ENCODE peak calls at places on chromosomes 11 and 22, in six cellular contexts. M, V, K, G, C and Y are unnamed samples.

GRCh38 chr11:6404341-6405038 is 14.2 kb downstream of the SMPD1 start:
- DNase-seq in C (no peak), M (peak), V (no peak), G (no peak), K (no peak), Y (no peak)

GRCh38 chr11:68870470-68870869 is 28.8 kb upstream of the CPT1A start:
- DNase-seq in C (no peak), K (no peak), V (peak), M (no peak), G (no peak), Y (no peak)

GRCh38 chr22:30390974-30391691 is 3.9 kb upstream of the RNF215 start:
- DNase-seq in G (peak), M (peak), K (peak), C (no peak), V (peak), Y (peak)

GRCh38 chr22:26431151-26431995 is 2.3 kb downstream of the ASPHD2 start:
- DNase-seq in M (no peak), C (no peak), V (peak), G (no peak), K (no peak), Y (no peak)

GRCh38 chr11:68373810-68374501 is 61.6 kb downstream of the LRP5 start:
- DNase-seq in V (peak), G (no peak), M (peak), C (no peak), K (peak), Y (peak)

GRCh38 chr11:13339196-13340153 is 61.9 kb downstream of the BMAL1 start:
- DNase-seq in C (no peak), K (no peak), V (peak), G (peak), M (peak), Y (no peak)

GRCh38 chr11:121366038-121366437 is 73.5 kb downstream of the SC5D start:
- DNase-seq in K (no peak), C (no peak), G (no peak), V (no peak), M (no peak), Y (no peak)

GRCh38 chr22:42369250-42370041 is 62.8 kb downstream of the NFAM1 start:
- DNase-seq in V (peak), M (peak), C (peak), K (peak), G (peak), Y (peak)

GRCh38 chr22:45574069-45574703 is 71.5 kb downstream of the FBLN1 start:
- DNase-seq in M (no peak), K (no peak), V (no peak), G (no peak), C (no peak), Y (no peak)

GRCh38 chr11:4388221-4388620 is 5.3 kb downstream of the TRIM21 start:
- DNase-seq in V (no peak), K (no peak), M (no peak), G (no peak), C (no peak), Y (no peak)

DNA sequence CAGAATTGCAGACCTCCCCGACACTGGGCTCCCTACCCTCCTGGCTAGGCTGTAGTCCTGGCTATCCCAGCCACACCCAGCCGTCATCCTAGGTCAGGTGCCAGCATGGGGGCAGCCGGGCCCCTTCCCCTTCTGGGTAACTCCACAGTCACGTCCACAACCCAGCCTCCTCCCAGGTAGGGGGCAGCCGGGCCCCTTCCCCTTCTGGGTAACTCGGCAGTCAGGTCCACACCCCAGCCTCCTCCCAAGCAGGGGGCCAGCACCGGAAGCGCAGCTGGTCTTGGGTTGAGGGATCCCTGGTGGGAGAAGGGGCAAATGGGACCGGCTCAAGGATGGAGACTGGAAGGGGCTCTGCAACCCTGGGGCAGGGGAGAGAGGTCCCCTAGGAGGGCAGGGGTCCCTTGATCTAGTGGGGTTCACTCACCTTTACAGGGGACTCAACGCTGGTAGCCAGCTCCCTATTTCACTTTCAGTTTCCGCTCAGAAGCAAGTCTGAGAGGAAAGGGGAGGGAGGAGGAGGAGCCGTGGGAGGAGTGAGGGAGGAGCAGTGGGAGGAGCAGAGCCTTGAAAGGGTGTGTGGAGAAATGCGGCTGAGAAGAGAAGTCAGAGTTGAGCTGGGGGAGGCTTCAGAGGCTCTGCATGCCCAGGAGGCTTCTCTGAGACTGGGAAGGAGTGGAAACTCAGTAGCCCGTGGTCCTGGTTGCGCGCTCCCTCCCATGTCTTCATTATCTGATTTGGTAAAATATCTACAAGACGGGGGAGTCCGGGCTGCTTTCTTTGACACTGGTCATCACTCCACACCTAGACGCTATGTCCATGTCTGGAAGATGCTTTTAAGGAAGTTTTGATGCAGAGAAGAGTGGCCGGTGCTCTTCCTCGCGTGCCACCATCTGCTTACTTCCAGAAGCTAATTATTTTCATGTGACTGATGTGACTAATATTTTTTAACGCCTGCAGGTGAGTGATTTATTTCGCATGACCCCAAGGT is at the start of gene TRIM21:
- DNase-seq in G (peak), M (peak), K (peak), V (peak), C (peak), Y (peak)
- TF ChIP-seq CTCF in G (no peak), M (no peak), K (no peak), V (no peak), C (no peak), Y (no peak)

GRCh38 chr22:32680277-32680676 is 121.2 kb upstream of the TIMP3 start:
- DNase-seq in C (no peak), K (no peak), V (no peak), M (no peak), G (no peak), Y (no peak)

GRCh38 chr22:32672542-32672941 is 129.0 kb upstream of the TIMP3 start:
- DNase-seq in C (no peak), K (no peak), M (no peak), V (no peak), G (no peak), Y (no peak)

GRCh38 chr22:32677876-32678275 is 123.6 kb upstream of the TIMP3 start:
- DNase-seq in V (no peak), M (no peak), G (no peak), K (no peak), C (no peak), Y (no peak)

GRCh38 chr22:32676196-32676595 is 125.3 kb upstream of the TIMP3 start:
- DNase-seq in V (no peak), M (no peak), G (no peak), C (no peak), K (peak), Y (no peak)

DNA sequence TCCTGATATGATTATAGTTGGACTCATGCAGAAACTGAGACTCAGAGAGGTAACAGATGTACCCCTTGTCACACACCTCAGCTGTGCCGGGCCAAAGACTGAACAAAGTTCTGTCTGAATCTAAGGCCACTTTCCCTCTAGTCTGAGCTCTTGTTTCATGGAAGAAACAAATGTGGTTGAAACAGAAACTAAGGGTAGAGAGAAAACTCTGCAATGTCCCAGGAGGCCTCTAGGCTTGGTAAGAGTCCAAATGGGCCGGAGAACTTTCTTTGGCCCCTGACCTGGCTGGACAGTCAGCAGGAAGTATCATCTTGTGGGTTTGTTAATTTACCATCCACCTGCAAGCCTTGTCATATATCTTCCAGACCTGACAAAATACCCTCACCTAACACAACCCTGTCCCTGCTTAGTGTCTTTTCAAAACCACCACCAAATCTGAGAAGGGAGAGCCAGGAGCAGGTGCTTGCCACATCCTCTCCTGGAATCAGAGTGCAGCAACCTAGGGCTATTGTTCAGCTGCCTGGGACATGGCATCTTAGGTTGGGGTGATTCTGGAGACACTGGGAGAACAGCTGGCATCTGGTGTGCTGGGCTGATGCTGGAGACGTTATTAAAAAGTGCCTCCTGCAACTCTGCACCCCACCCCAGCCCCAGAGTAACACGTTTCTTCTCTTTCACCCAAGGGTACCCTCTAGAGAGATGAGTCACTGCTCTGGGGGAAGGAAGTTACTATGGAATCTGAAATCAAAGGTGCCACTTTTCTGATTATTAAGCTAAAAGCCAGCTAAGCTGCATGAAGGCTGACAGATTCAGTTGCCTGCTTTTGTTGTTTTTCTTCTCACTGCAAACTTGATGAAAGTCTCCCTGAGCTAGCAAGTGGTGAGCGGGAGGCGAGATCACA is 126.3 kb upstream of the TIMP3 start:
- DNase-seq in V (peak), K (no peak), M (no peak), C (no peak), G (no peak), Y (no peak)
- TF ChIP-seq CTCF in V (no peak), K (no peak), M (peak), C (no peak), G (no peak), Y (no peak)

GRCh38 chr11:116077092-116077491 is 572.9 kb upstream of the CADM1 start:
- DNase-seq in C (no peak), G (no peak), M (no peak), K (no peak), V (no peak), Y (no peak)

GRCh38 chr11:116073854-116074837 is 569.9 kb upstream of the CADM1 start:
- DNase-seq in V (no peak), C (peak), M (no peak), K (no peak), G (no peak), Y (peak)

GRCh38 chr11:116079580-116079979 is 575.4 kb upstream of the CADM1 start:
- DNase-seq in V (no peak), C (no peak), K (no peak), M (no peak), G (no peak), Y (no peak)

GRCh38 chr11:116082256-116082655 is 578.0 kb upstream of the CADM1 start:
- DNase-seq in K (no peak), V (no peak), C (no peak), M (no peak), G (no peak), Y (no peak)

GRCh38 chr11:116078101-116078561 is 573.9 kb upstream of the CADM1 start:
- DNase-seq in G (no peak), C (no peak), M (no peak), K (no peak), V (no peak), Y (peak)
- TF ChIP-seq CTCF in G (no peak), C (no peak), M (peak), K (no peak), V (no peak), Y (peak)

DNA sequence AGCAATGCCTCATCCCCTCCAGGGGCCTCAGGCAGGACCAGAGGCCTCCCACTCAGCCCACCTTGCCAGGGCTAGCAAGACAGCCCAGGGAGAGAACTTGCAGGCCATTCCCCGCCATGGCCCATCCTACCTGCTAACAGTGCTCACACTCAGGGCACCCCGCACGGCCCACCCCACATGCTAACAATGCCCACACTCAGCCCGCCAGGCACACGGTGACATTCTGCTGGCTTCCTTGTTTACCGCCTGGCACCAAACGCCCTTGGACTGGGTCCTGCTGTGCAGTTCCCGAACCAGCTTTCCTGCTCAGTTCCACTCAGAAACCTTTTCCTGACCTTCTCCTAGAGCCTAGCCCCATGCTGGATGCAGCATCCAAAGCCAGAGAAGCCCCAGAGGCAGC is 33.5 kb upstream of the FADD start:
- DNase-seq in V (no peak), G (no peak), M (no peak), C (no peak), K (no peak), Y (no peak)
- TF ChIP-seq CTCF in V (no peak), G (no peak), M (no peak), C (no peak), K (no peak), Y (no peak)

GRCh38 chr22:43714104-43714503 is 98.0 kb downstream of the EFCAB6 start:
- DNase-seq in M (no peak), V (no peak), K (no peak), G (no peak), C (no peak), Y (no peak)
- TF ChIP-seq CTCF in M (no peak), V (no peak), K (no peak), G (no peak), C (no peak), Y (no peak)

GRCh38 chr11:70761094-70761905 is 363.0 kb downstream of the CTTN start:
- DNase-seq in C (no peak), M (no peak), G (no peak), K (no peak), V (no peak), Y (no peak)
- TF ChIP-seq CTCF in C (no peak), M (no peak), G (no peak), K (no peak), V (no peak), Y (no peak)

GRCh38 chr22:35397095-35397904 is 2.6 kb upstream of the MCM5 start:
- DNase-seq in C (no peak), K (peak), G (peak), M (no peak), V (peak), Y (no peak)
- TF ChIP-seq CTCF in C (no peak), K (no peak), G (no peak), M (no peak), V (no peak), Y (no peak)

GRCh38 chr11:57457643-57458023 is 2.7 kb upstream of the RTN4RL2 start:
- DNase-seq in M (no peak), C (no peak), V (no peak), K (no peak), G (no peak), Y (no peak)
- TF ChIP-seq CTCF in M (no peak), C (no peak), V (no peak), K (no peak), G (no peak), Y (peak)

DNA sequence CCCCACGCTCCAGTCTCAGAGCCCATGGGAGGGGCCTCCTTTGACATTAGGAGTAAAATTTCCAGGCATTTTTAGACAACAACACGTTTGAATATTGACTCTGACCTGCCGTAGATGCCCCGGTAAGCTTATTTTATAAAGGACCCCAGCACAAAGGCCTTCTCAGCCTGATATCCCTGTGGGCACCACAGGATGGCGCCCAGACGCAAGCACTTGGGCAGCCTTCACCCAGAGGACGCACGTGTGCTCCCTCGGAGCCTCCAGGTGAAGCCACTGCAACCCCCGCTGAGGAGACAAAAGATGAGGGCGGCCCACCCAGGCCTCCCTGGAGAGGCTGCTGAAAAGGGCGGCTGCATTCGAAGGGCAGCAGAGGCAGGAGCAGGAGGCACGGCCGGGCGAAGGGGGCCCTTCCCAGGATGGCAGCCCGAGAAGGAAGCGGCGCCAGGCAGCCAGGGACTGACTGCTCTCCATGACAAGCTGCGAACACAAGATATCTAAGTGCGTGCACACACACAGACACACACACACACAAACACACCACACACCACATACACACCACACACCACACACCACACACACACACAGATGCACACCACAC is 15.2 kb upstream of the TH start:
- DNase-seq in C (no peak), K (peak), G (no peak), V (peak), M (peak), Y (peak)
- TF ChIP-seq CTCF in C (peak), K (peak), G (peak), V (peak), M (peak), Y (peak)

GRCh38 chr11:47443817-47444216 is 5.1 kb downstream of the RAPSN start:
- DNase-seq in V (no peak), M (no peak), G (no peak), K (no peak), C (no peak), Y (no peak)

GRCh38 chr11:47445840-47446239 is 3.1 kb downstream of the RAPSN start:
- DNase-seq in G (no peak), K (no peak), M (no peak), V (no peak), C (no peak), Y (no peak)

GRCh38 chr11:47442514-47442913 is 6.4 kb downstream of the RAPSN start:
- DNase-seq in M (no peak), K (no peak), G (no peak), V (no peak), C (no peak), Y (no peak)

GRCh38 chr11:47441421-47441820 is 7.5 kb downstream of the RAPSN start:
- DNase-seq in K (no peak), V (no peak), G (no peak), C (no peak), M (no peak), Y (no peak)

GRCh38 chr11:47443028-47443700 is 5.8 kb downstream of the RAPSN start:
- DNase-seq in V (no peak), K (no peak), C (no peak), M (no peak), G (no peak), Y (no peak)
- TF ChIP-seq CTCF in V (no peak), K (no peak), C (no peak), M (no peak), G (no peak), Y (no peak)